ENCODE peak calls at places on chromosomes 11 and 22, in eight cellular contexts. V is hippocampal formation; D is activated T-helper 1 cell treated with anti-CD3 and anti-CD28 coated beads, Interleukin-2, amount 50 U/mL, for 16 hours; C is NCI-H1105 treated with DMSO at 0.1 percent for 48 hours; U is anterior cingulate cortex; E is A673; N is amniotic epithelial cell; Q is MCF 10A. O is an unnamed sample.

GRCh38 chr22:45682069-45682468 is 10.4 kb downstream of the ATXN10 start:
- DNase-seq in N (no peak), V (no peak), U (no peak), Q (no peak), C (no peak), E (no peak), D (no peak), O (no peak)

GRCh38 chr11:76835928-76836612 is 24.6 kb upstream of the ACER3 start:
- DNase-seq in V (no peak), Q (peak; percentile 94), E (peak; percentile 58), N (peak; percentile 86), D (no peak), C (peak; percentile 25), U (no peak), O (no peak)

GRCh38 chr11:1055109-1055703 is 18.7 kb upstream of the MUC6 start:
- DNase-seq in C (no peak), V (no peak), E (no peak), Q (no peak), U (no peak), D (no peak), N (no peak), O (no peak)

GRCh38 chr11:17513853-17514252 is 30.4 kb downstream of the USH1C start:
- DNase-seq in C (no peak), U (no peak), Q (peak; percentile 40), V (no peak), E (no peak), D (no peak), N (peak; percentile 74), O (peak; percentile 29)

GRCh38 chr22:39087881-39088687 is 9.0 kb upstream of the APOBEC3H start:
- DNase-seq in D (no peak), N (no peak), V (no peak), C (peak; percentile 7), U (no peak), Q (no peak), E (no peak), O (no peak)

GRCh38 chr22:21939392-21940319 is 13.0 kb downstream of the PPM1F start:
- DNase-seq in D (no peak), Q (no peak), C (no peak), U (no peak), N (no peak), E (no peak), V (no peak), O (no peak)

GRCh38 chr11:29343465-29344333 is 673.1 kb downstream of the KCNA4 start:
- DNase-seq in U (peak; percentile 6), V (peak; percentile 45), D (no peak), N (peak; percentile 62), Q (peak; percentile 63), C (peak; percentile 41), E (peak; percentile 89), O (no peak)

GRCh38 chr22:25402160-25402500 is 162.3 kb upstream of the GRK3 start:
- DNase-seq in Q (no peak), E (no peak), V (no peak), D (no peak), C (no peak), U (no peak), N (no peak), O (no peak)

GRCh38 chr22:38192475-38192863 is 9.3 kb upstream of the MAFF start:
- DNase-seq in U (no peak), Q (no peak), N (no peak), C (no peak), E (no peak), D (no peak), V (no peak), O (no peak)

GRCh38 chr11:114440121-114440860 is 1.0 kb downstream of the REXO2 start:
- DNase-seq in E (no peak), N (peak; percentile 52), V (peak; percentile 38), U (no peak), Q (no peak), D (no peak), C (peak; percentile 26), O (no peak)

GRCh38 chr11:19551454-19551853 is 161.2 kb upstream of the NAV2 start:
- DNase-seq in C (no peak), E (no peak), V (no peak), D (no peak), Q (no peak), U (no peak), N (no peak), O (no peak)

GRCh38 chr11:11789735-11790369 is 51.9 kb upstream of the USP47 start:
- DNase-seq in Q (peak; percentile 25), D (no peak), C (peak; percentile 29), U (no peak), V (no peak), N (peak; percentile 13), E (peak; percentile 35), O (no peak)

GRCh38 chr22:30235687-30236170 is 10.8 kb downstream of the LIF start:
- DNase-seq in D (no peak), E (no peak), Q (peak; percentile 57), V (no peak), C (no peak), N (peak; percentile 95), U (no peak), O (no peak)

GRCh38 chr11:66727883-66728759 is 895 bp downstream of the SPTBN2 start:
- DNase-seq in U (no peak), N (no peak), C (no peak), D (no peak), E (peak; percentile 50), Q (no peak), V (no peak), O (no peak)

GRCh38 chr11:82999232-82999631 is 72.5 kb downstream of the RAB30 start:
- DNase-seq in C (no peak), Q (no peak), E (no peak), V (no peak), D (no peak), N (no peak), U (no peak), O (no peak)

GRCh38 chr11:100445231-100445735 is 241.8 kb upstream of the ARHGAP42 start:
- DNase-seq in N (peak; percentile 5), V (no peak), C (peak; percentile 59), E (peak; percentile 59), U (no peak), Q (peak; percentile 65), D (no peak), O (peak; percentile 23)

GRCh38 chr11:75261902-75262361 is 21.4 kb downstream of the TPBGL start:
- DNase-seq in E (no peak), D (no peak), Q (no peak), N (no peak), V (no peak), U (no peak), C (no peak), O (no peak)

GRCh38 chr22:29992341-29993275 is 87.7 kb upstream of the HORMAD2 start:
- DNase-seq in Q (peak; percentile 45), U (no peak), E (no peak), V (no peak), D (no peak), C (no peak), N (peak; percentile 26), O (peak; percentile 88)

GRCh38 chr11:36156486-36157150 is 132.6 kb downstream of the COMMD9 start:
- DNase-seq in C (no peak), Q (peak; percentile 83), D (no peak), E (no peak), N (peak; percentile 62), U (no peak), V (no peak), O (no peak)

GRCh38 chr22:34414467-34415440 is 494.5 kb upstream of the LARGE1 start:
- DNase-seq in E (peak; percentile 68), D (no peak), Q (no peak), U (no peak), V (peak; percentile 21), C (peak; percentile 47), N (peak; percentile 3), O (peak; percentile 60)

GRCh38 chr22:19514831-19515565 is 9.2 kb downstream of the CLDN5 start:
- DNase-seq in Q (no peak), N (peak; percentile 8), V (no peak), E (no peak), U (no peak), C (no peak), D (no peak), O (no peak)

GRCh38 chr11:68340784-68341556 is 28.6 kb downstream of the LRP5 start:
- DNase-seq in E (peak; percentile 60), C (no peak), D (no peak), U (no peak), V (no peak), N (no peak), Q (peak; percentile 36), O (no peak)

GRCh38 chr11:86800076-86800955 is at the start of gene PRSS23:
- DNase-seq in N (no peak), U (peak; percentile 12), D (no peak), Q (peak; percentile 40), E (peak; percentile 72), C (peak; percentile 73), V (no peak), O (peak; percentile 32)

GRCh38 chr22:20905415-20906386 is 11.5 kb upstream of the CRKL start:
- DNase-seq in D (no peak), E (peak; percentile 6), U (no peak), V (no peak), C (no peak), Q (peak; percentile 59), N (no peak), O (no peak)

GRCh38 chr22:26674211-26675190 is 17.1 kb downstream of the MIAT start:
- DNase-seq in C (no peak), D (no peak), E (no peak), U (no peak), N (no peak), V (no peak), Q (no peak), O (peak; percentile 41)

GRCh38 chr11:59186130-59186594 is 14.2 kb downstream of the DTX4 start:
- DNase-seq in C (peak; percentile 33), N (peak; percentile 19), V (peak; percentile 14), D (no peak), Q (peak; percentile 55), U (peak; percentile 18), E (peak; percentile 66), O (no peak)

GRCh38 chr11:44604171-44604581 is 38.7 kb downstream of the CD82 start:
- DNase-seq in D (no peak), C (peak; percentile 88), E (no peak), V (no peak), Q (peak; percentile 68), N (no peak), U (no peak), O (no peak)

GRCh38 chr22:30909306-30909705 is 59.3 kb downstream of the MORC2 start:
- DNase-seq in D (no peak), E (no peak), Q (no peak), C (no peak), V (no peak), N (no peak), U (no peak), O (no peak)

GRCh38 chr11:120022617-120023016 is 115.3 kb downstream of the TRIM29 start:
- DNase-seq in D (no peak), N (no peak), Q (no peak), U (no peak), E (no peak), V (no peak), C (no peak), O (no peak)